ENCODE peak calls at places on chromosome 15, in seven cellular contexts. G is PC-3, O is SK-N-SH, M is neural progenitor cell, C is hepatocyte, P is GM23248, Y is OCI-LY7. I is an unnamed sample.

GRCh38 chr15:76492538-76492937 is 156.0 kb downstream of the ISL2 start:
- DNase-seq in G (no peak), O (no peak), M (no peak), C (no peak), P (no peak), Y (no peak), I (no peak)

GRCh38 chr15:91559066-91559465 is 294.4 kb upstream of the SLCO3A1 start:
- DNase-seq in G (no peak), O (no peak), M (no peak), C (no peak), P (no peak), Y (no peak), I (no peak)

GRCh38 chr15:68370768-68371151 is 61.2 kb downstream of the ITGA11 start:
- DNase-seq in G (no peak), O (no peak), M (no peak), C (no peak), P (no peak), Y (no peak), I (no peak)

GRCh38 chr15:48754011-48754410 is 56.9 kb downstream of the CEP152 start:
- DNase-seq in G (no peak), O (no peak), M (no peak), C (no peak), P (peak), Y (no peak), I (no peak)

GRCh38 chr15:85393206-85393605 is 12.8 kb downstream of the AKAP13 start:
- DNase-seq in G (no peak), O (no peak), M (peak), C (no peak), P (no peak), Y (no peak), I (no peak)

GRCh38 chr15:25811481-25811906 is 51.6 kb downstream of the ATP10A start:
- DNase-seq in G (no peak), O (no peak), M (no peak), C (no peak), P (no peak), Y (peak), I (no peak)

GRCh38 chr15:37016287-37016686 is 84.1 kb downstream of the MEIS2 start:
- DNase-seq in G (no peak), O (no peak), M (no peak), C (no peak), P (peak), Y (no peak), I (no peak)

GRCh38 chr15:96268421-96269204 is 61.9 kb upstream of the NR2F2 start:
- DNase-seq in G (peak), O (no peak), M (no peak), C (no peak), P (peak), Y (no peak), I (no peak)

GRCh38 chr15:74920472-74920871 is 13.8 kb upstream of the FAM219B start:
- DNase-seq in G (no peak), O (no peak), M (no peak), C (no peak), P (no peak), Y (no peak), I (no peak)

GRCh38 chr15:40333922-40334492 is 6.7 kb downstream of the CCDC9B start:
- DNase-seq in G (no peak), O (no peak), M (no peak), C (peak), P (no peak), Y (peak), I (no peak)

GRCh38 chr15:99555089-99555488 is 10.7 kb upstream of the MEF2A start:
- DNase-seq in G (no peak), O (no peak), M (no peak), C (no peak), P (peak), Y (no peak), I (no peak)

GRCh38 chr15:35499723-35500122 is 46.2 kb downstream of the DPH6 start:
- DNase-seq in G (no peak), O (no peak), M (no peak), C (peak), P (no peak), Y (no peak), I (no peak)

GRCh38 chr15:101167366-101167790 is 84.5 kb downstream of the CHSY1 start:
- DNase-seq in G (peak), O (no peak), M (no peak), C (no peak), P (no peak), Y (no peak), I (no peak)

GRCh38 chr15:85583404-85584390 is 203.3 kb downstream of the AKAP13 start:
- DNase-seq in G (peak), O (no peak), M (peak), C (no peak), P (no peak), Y (peak), I (peak)

GRCh38 chr15:95499397-95499796 is 831.1 kb upstream of the NR2F2 start:
- DNase-seq in G (no peak), O (no peak), M (no peak), C (no peak), P (no peak), Y (no peak), I (no peak)

GRCh38 chr15:57495037-57495436 is 96.7 kb upstream of the MYZAP start:
- DNase-seq in G (no peak), O (no peak), M (no peak), C (no peak), P (no peak), Y (peak), I (no peak)

GRCh38 chr15:67184208-67184925 is 70.1 kb downstream of the AAGAB start:
- DNase-seq in G (no peak), O (no peak), M (no peak), C (no peak), P (no peak), Y (no peak), I (no peak)

GRCh38 chr15:30030350-30030749 is 52.4 kb upstream of the GOLGA8J start:
- DNase-seq in G (peak), O (no peak), M (no peak), C (no peak), P (no peak), Y (no peak), I (peak)

GRCh38 chr15:63238796-63239195 is 38.6 kb upstream of the APH1B start:
- DNase-seq in G (peak), O (no peak), M (no peak), C (no peak), P (peak), Y (no peak), I (no peak)

GRCh38 chr15:63487076-63487757 is 17.2 kb upstream of the USP3 start:
- DNase-seq in G (peak), O (peak), M (peak), C (peak), P (peak), Y (peak), I (peak)

GRCh38 chr15:85771781-85772445 is 22.8 kb downstream of the KLHL25 start:
- DNase-seq in G (no peak), O (no peak), M (no peak), C (no peak), P (peak), Y (no peak), I (no peak)

GRCh38 chr15:76312540-76313174 is 1.4 kb upstream of the ETFA start:
- DNase-seq in G (peak), O (no peak), M (no peak), C (no peak), P (peak), Y (no peak), I (no peak)

GRCh38 chr15:98292442-98293240 is 332.1 kb downstream of the ARRDC4 start:
- DNase-seq in G (peak), O (peak), M (peak), C (peak), P (peak), Y (peak), I (peak)

GRCh38 chr15:68783226-68784054 is 37.3 kb downstream of the ANP32A start:
- DNase-seq in G (peak), O (peak), M (peak), C (peak), P (no peak), Y (peak), I (peak)

GRCh38 chr15:48644498-48644826 is 1.0 kb downstream of the FBN1 start:
- DNase-seq in G (peak), O (no peak), M (no peak), C (no peak), P (peak), Y (no peak), I (no peak)

GRCh38 chr15:60392601-60392985 is 5.2 kb downstream of the ANXA2 start:
- DNase-seq in G (peak), O (no peak), M (no peak), C (peak), P (peak), Y (no peak), I (peak)

GRCh38 chr15:98419173-98419814 is 229.0 kb upstream of the IGF1R start:
- DNase-seq in G (no peak), O (no peak), M (no peak), C (no peak), P (no peak), Y (no peak), I (no peak)

GRCh38 chr15:64634576-64635485 is 140.6 kb downstream of the RBPMS2 start:
- DNase-seq in G (no peak), O (no peak), M (peak), C (peak), P (no peak), Y (no peak), I (no peak)

GRCh38 chr15:92801774-92802464 is 98.2 kb upstream of the CHD2 start:
- DNase-seq in G (peak), O (no peak), M (no peak), C (no peak), P (peak), Y (no peak), I (peak)

GRCh38 chr15:65399001-65399706 is 21.4 kb upstream of the IGDCC3 start:
- DNase-seq in G (no peak), O (no peak), M (no peak), C (no peak), P (peak), Y (no peak), I (no peak)

GRCh38 chr15:65189102-65189740 is 4.1 kb upstream of the CLPX start:
- DNase-seq in G (peak), O (peak), M (peak), C (peak), P (peak), Y (peak), I (peak)

DNA sequence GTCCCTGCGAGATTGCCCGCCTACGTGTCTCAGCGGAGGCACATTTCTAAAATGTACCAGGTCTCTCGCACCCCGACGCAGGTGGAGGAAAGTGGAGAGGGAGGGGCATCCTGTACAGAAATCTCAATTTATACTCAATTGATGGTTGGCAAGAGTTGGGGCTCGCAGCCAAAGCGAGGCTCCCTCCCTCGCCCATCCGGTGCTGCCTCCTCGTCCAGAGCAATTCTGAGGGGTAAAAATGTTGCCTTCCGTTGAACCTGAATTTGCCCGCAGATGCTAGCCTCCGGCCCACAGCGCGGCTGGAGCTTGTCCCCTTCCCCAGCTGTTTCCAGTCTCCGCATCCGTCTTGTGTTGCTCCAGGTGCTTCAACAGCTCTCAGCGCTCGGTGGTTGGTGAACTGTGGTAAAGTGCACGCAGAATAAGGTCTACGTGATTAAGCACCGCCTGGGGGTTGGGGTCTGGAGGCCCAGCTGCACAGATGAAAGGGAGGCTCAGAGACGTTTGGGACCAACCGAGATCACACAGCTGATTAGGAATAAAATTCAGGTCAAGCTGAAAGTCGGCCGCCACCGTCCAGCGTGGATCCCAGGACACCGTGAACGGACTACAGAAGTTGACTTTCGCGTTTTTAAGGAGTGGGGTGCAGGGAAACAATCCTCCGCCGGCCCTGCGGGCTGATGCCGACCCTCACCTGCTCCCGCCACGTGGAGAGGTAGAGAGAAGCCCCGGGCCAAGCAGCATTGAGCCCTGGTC is 841 bp upstream of the POLG start:
- DNase-seq in G (no peak), O (peak), M (peak), C (peak), P (no peak), Y (peak), I (no peak)
- TF ChIP-seq EZH2phosphoT487 in G (no peak), O (no peak), M (peak), C (no peak), P (no peak), Y (no peak), I (no peak)

GRCh38 chr15:45450468-45450867 is 72.1 kb downstream of the SLC30A4 start:
- DNase-seq in G (no peak), O (no peak), M (no peak), C (peak), P (no peak), Y (no peak), I (no peak)

GRCh38 chr15:45449878-45450277 is 71.5 kb upstream of the GATM start:
- DNase-seq in G (peak), O (no peak), M (no peak), C (peak), P (no peak), Y (no peak), I (no peak)

GRCh38 chr15:45448516-45448915 is 70.2 kb upstream of the GATM start:
- DNase-seq in G (peak), O (no peak), M (no peak), C (no peak), P (peak), Y (no peak), I (no peak)

GRCh38 chr15:45449387-45449786 is 71.0 kb upstream of the GATM start:
- DNase-seq in G (peak), O (no peak), M (no peak), C (no peak), P (no peak), Y (no peak), I (no peak)

DNA sequence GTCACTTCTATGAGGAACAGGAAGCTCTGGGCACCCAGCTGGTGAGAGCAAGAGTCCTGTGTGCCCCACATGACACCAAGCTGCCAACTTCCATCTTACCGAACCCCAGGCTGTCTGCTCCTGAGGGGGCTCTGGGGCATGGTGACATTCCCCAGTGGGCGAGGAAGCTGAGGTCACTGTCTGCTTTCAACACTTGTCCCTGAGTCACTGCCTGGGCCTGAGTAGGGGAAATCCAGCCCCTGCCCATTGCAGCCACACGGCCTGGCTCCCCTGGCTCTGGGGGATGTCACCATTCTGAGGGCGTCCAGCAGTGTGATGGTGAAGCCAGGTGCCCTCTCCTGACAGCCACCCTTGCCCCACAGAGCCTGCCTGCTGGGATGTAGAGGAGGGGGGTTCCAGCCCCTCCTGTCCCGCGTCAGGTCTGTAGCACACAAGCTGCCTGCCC is 69.7 kb upstream of the GATM start:
- DNase-seq in G (peak), O (no peak), M (no peak), C (no peak), P (peak), Y (no peak), I (no peak)
- TF ChIP-seq EZH2phosphoT487 in G (no peak), O (no peak), M (no peak), C (no peak), P (no peak), Y (no peak), I (no peak)

GRCh38 chr15:80342148-80342547 is 62.0 kb upstream of the ARNT2 start:
- DNase-seq in G (no peak), O (no peak), M (no peak), C (no peak), P (no peak), Y (no peak), I (no peak)
- TF ChIP-seq EZH2phosphoT487 in G (no peak), O (no peak), M (no peak), C (no peak), P (no peak), Y (no peak), I (no peak)

GRCh38 chr15:58518626-58519025 is 86.8 kb downstream of the LIPC start:
- DNase-seq in G (no peak), O (no peak), M (no peak), C (no peak), P (no peak), Y (no peak), I (no peak)

GRCh38 chr15:58520464-58520863 is 88.7 kb downstream of the LIPC start:
- DNase-seq in G (no peak), O (no peak), M (no peak), C (no peak), P (no peak), Y (no peak), I (no peak)

GRCh38 chr15:58517252-58517681 is 85.5 kb downstream of the LIPC start:
- DNase-seq in G (no peak), O (no peak), M (no peak), C (no peak), P (no peak), Y (no peak), I (peak)

GRCh38 chr15:58515807-58516206 is 84.0 kb downstream of the LIPC start:
- DNase-seq in G (no peak), O (no peak), M (no peak), C (no peak), P (no peak), Y (peak), I (no peak)

DNA sequence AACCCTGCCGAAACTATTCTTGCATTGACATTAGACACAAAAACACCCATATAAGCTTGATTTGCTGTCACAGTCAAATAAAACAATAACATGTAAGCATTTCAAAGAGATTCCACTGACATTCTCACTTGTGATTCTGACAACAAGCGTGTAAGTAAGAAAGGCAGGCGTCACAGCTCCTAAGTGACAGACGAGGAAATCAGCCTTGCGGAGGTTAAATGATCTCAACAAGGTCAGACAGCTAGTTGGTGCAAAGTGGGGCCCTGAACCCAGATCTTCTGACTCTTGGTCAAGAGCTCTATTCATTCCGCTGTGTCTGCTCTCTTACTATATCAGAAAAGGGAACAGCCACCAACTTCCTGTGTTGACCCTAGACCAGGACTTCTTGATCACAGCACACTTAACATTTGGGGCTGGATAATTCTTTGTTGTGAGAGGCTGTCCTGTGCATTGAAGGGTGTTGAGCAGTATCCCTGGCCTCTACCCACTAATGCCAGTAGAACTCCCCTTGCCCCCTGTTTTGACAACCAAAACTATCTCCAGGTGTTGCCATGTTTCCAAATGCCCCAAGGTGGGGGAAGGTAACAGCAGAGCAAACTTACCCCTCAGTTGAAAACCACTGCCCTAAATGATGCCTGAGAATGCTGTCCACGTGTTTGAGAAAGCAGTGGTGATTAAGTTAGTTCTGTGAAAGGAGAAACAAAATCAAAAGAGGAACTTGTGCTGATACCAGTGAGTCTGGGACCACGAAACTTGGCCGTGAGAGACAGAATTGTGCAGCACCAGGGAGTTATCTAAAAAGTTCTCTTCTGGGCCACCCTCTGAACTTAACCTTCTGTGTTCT is 86.1 kb downstream of the LIPC start:
- DNase-seq in G (no peak), O (no peak), M (no peak), C (no peak), P (no peak), Y (peak), I (no peak)
- TF ChIP-seq EZH2phosphoT487 in G (no peak), O (no peak), M (no peak), C (no peak), P (no peak), Y (no peak), I (no peak)

GRCh38 chr15:70062321-70062956 is 35.3 kb downstream of the TLE3 start:
- DNase-seq in G (peak), O (peak), M (peak), C (peak), P (no peak), Y (no peak), I (no peak)
- TF ChIP-seq EZH2phosphoT487 in G (no peak), O (no peak), M (no peak), C (no peak), P (no peak), Y (no peak), I (no peak)

I was measured in HCT116.